ENCODE peak calls at places on chromosomes 13 and 19, in ten cellular contexts. Z is Calu3, U is foreskin keratinocyte, D is omental fat pad, R is heart right ventricle, P is MCF 10A, A is gastrocnemius medialis, I is H9, M is thyroid gland, B is RWPE1. Y is an unnamed sample.

GRCh38 chr19:56271096-56271495 is 1.5 kb upstream of the EDDM13 start:
- DNase-seq in A (no peak), P (no peak), D (no peak), B (no peak), Z (no peak), U (no peak), I (no peak), M (no peak), R (no peak), Y (no peak)

GRCh38 chr13:113862766-113863510 is 938 bp downstream of the GAS6 start:
- DNase-seq in R (peak), Z (no peak), A (peak), B (peak), D (peak), P (peak), I (peak), M (peak), U (peak), Y (peak)

GRCh38 chr13:50203256-50204083 is 188.2 kb downstream of the KCNRG start:
- DNase-seq in Z (no peak), B (no peak), U (no peak), A (no peak), R (no peak), M (no peak), P (no peak), I (no peak), D (no peak), Y (no peak)

GRCh38 chr19:23283925-23284324 is 33.7 kb upstream of the ZNF724 start:
- DNase-seq in A (no peak), U (peak), R (peak), I (peak), Z (peak), M (peak), B (no peak), P (peak), D (peak), Y (no peak)

GRCh38 chr19:45569619-45570421 is 14.8 kb downstream of the OPA3 start:
- DNase-seq in Z (peak), P (peak), I (peak), D (no peak), A (peak), R (peak), B (peak), M (peak), U (no peak), Y (peak)

GRCh38 chr13:113179374-113180230 is 21.2 kb downstream of the PROZ start:
- DNase-seq in A (no peak), M (no peak), B (no peak), R (no peak), P (no peak), I (no peak), D (no peak), U (no peak), Z (no peak), Y (no peak)

GRCh38 chr19:50519006-50519575 is 5.4 kb upstream of the ASPDH start:
- DNase-seq in R (no peak), I (no peak), D (no peak), B (no peak), M (no peak), U (no peak), A (no peak), Z (no peak), P (no peak), Y (no peak)

GRCh38 chr19:16023558-16023915 is 52.8 kb upstream of the TPM4 start:
- DNase-seq in D (no peak), I (peak), A (no peak), R (no peak), M (no peak), B (no peak), U (no peak), P (no peak), Z (no peak), Y (peak)

GRCh38 chr13:90868321-90868920 is 479.1 kb upstream of the MIR17HG start:
- DNase-seq in M (peak), I (no peak), B (peak), D (no peak), U (peak), R (no peak), Z (peak), P (peak), A (no peak), Y (no peak)

GRCh38 chr19:3496392-3497273 is 3.8 kb downstream of the DOHH start:
- DNase-seq in Z (no peak), D (no peak), M (no peak), I (no peak), A (no peak), B (no peak), P (no peak), U (no peak), R (no peak), Y (no peak)

GRCh38 chr13:37753776-37754175 is 115.8 kb downstream of the TRPC4 start:
- DNase-seq in R (no peak), U (no peak), B (no peak), A (no peak), M (no peak), Z (peak), I (no peak), P (no peak), D (no peak), Y (no peak)

GRCh38 chr13:36914648-36915047 is 5.4 kb downstream of the SMAD9 start:
- DNase-seq in B (no peak), Z (no peak), I (no peak), P (no peak), U (no peak), M (no peak), D (no peak), A (no peak), R (no peak), Y (no peak)

GRCh38 chr19:6204866-6205723 is 69.6 kb downstream of the ACSBG2 start:
- DNase-seq in M (no peak), P (no peak), I (no peak), D (no peak), Z (no peak), A (no peak), B (no peak), U (no peak), R (no peak), Y (no peak)

GRCh38 chr13:24106429-24106828 is 54.1 kb upstream of the SPATA13 start:
- DNase-seq in A (no peak), P (no peak), D (no peak), B (no peak), U (no peak), M (peak), Z (no peak), R (no peak), I (no peak), Y (no peak)

DNA sequence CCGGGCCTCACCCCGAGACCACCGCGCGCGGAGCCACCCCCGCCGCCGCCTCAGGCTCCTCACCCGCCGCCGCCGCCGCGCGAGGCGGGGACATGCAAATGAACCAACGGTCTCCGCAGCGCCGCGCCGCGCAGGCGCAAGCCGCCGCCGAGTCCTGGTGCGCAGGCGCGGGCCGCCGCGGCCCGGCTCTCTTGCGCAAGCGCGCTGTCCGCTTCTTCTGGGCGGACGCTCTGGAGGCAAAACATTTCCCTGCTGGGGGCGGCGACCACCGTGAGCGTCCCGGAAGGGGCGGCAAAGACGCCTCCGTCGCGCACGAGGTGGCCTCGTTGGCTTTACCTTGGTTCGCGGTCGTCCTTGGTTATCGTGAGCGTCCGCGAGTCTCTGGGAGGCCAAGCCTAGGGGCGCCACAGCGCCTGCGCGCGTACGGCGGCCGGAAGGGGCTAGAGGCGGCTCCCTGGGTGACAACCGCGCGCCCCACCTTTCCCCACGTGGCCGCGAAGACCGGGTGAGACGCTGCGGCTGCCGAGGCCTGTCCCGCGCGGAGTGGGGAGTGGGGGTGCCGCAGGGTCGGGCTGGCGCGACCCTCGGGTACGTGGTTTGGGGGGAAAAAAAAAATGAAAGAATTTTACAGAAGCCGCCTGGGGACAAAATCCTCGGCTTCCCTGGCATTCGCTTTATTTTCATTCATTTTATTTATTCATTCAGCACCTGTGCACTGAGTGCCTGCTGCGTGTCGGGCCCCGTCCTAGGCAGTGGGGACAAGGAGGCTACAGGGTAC is at the start of the genes ARMC6 and SUGP2:
- DNase-seq in D (peak), P (peak), A (peak), B (peak), R (peak), M (peak), U (peak), I (peak), Z (peak), Y (peak)
- TF ChIP-seq CTCF in D (no peak), P (no peak), A (peak), B (no peak), R (peak), M (no peak), U (no peak), I (peak), Z (no peak), Y (no peak)

DNA sequence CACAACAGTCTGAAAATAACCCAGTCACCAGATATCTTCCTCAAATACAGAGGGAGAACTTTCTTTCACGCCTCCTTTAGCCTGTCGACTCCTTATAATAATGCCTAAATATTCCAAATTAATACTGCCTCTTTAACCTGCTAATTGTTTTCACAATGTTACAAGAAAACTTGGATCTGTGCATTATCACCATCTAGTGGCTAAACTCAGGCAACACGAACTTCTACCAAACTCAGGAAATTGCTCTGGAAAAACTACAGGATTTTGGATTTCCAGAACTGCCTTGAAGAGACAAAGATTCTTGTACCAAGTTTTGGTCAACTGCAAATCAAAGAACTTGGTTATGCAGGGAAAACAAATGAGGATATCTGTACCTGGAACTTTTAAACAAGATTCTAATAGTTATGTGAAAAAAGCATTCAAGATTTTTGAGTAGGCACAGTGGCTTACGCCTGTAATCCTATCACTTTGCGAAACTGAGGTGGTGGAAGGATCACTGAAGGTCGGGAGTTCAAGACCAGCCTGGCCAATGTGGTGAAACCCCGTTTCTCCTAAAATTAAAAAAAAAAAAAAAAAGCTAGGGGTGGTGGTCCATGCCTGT is 10.8 kb downstream of the CLN5 start:
- DNase-seq in I (no peak), R (no peak), D (no peak), Z (no peak), U (peak), B (peak), A (no peak), M (no peak), P (peak), Y (no peak)
- TF ChIP-seq CTCF in I (peak), R (peak), D (no peak), Z (no peak), U (peak), B (peak), A (peak), M (peak), P (peak), Y (peak)

GRCh38 chr13:25886438-25887214 is 165.2 kb downstream of the SHISA2 start:
- DNase-seq in Z (no peak), R (no peak), I (no peak), A (no peak), B (peak), U (peak), D (no peak), P (peak), M (no peak), Y (no peak)
- TF ChIP-seq CTCF in Z (no peak), R (no peak), I (no peak), A (no peak), B (no peak), U (no peak), D (no peak), P (no peak), M (no peak), Y (no peak)

DNA sequence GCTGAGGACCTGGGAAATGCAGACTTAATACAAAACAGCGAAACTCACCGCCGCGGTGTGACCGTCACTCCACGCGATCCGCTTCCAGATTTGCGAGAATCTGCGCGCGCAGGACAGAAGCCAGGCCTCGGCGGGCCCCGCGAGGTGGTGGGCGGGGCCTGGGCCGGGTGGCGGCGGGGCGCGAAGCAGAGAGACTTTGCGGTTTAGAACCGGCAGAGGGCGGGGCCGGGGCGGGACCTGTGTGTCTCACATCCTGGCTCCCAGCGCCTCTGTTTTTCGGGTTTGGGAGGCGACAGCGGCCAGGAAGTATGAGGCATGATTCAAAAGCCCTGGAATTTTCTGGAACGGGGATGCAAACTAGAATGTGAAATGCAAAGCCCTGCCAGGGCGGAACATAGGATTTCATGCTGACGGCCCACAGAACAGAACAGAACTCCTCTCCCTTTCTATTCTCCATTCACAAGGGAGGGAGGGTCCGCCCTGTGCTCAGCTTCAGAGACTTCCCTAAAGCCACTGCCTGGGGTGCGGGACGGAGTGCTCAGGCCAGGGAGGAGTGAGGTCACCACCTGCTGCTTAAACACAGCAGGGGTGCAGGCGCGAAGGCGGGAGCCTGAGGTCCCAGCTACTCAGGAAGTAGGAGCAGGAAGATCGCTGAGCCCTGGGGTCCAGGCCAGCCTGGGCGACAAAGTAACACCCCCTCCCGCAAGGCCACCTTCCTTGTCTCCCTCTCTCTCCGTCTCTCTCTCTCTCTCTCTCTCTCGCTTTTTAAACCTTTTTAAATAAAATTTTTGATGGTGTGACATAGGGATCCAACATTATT is 44.2 kb downstream of the ZNF611 start:
- DNase-seq in I (peak), P (peak), B (peak), D (peak), U (peak), R (peak), M (peak), Z (no peak), A (peak), Y (peak)
- TF ChIP-seq CTCF in I (peak), P (no peak), B (peak), D (no peak), U (no peak), R (peak), M (peak), Z (no peak), A (peak), Y (peak)